ENCODE peak calls at places on chromosome 14, in four cellular contexts. K is neuronal stem cell; U is breast epithelium; M is stimulated activated CD8-positive, alpha-beta memory T cell treated with anti-CD3 and anti-CD28 coated beads, Interleukin-4, amount 100 ng/mL, for 4 hours. D is an unnamed sample.

GRCh38 chr14:81676395-81676794 is 142.7 kb upstream of the SEL1L start:
- DNase-seq in K (no peak), U (no peak), M (no peak), D (no peak)

GRCh38 chr14:50094056-50094455 is 22.3 kb downstream of the VCPKMT start:
- DNase-seq in K (no peak), U (no peak), M (no peak), D (no peak)

GRCh38 chr14:76856769-76857168 is 30.6 kb downstream of the LRRC74A start:
- DNase-seq in K (no peak), U (no peak), M (no peak), D (no peak)

GRCh38 chr14:95043314-95043713 is 114.0 kb downstream of the DICER1 start:
- DNase-seq in K (no peak), U (no peak), M (no peak), D (no peak)

GRCh38 chr14:57122129-57122528 is 146.6 kb downstream of the EXOC5 start:
- DNase-seq in K (no peak), U (no peak), M (no peak), D (no peak)

GRCh38 chr14:29865299-29865698 is 62.3 kb downstream of the PRKD1 start:
- DNase-seq in K (no peak), U (no peak), M (no peak), D (no peak)

GRCh38 chr14:99699861-99700260 is 15.8 kb downstream of the CYP46A1 start:
- DNase-seq in K (no peak), U (no peak), M (no peak), D (no peak)

GRCh38 chr14:52018252-52018651 is 28.9 kb downstream of the RTRAF start:
- DNase-seq in K (no peak), U (no peak), M (no peak), D (no peak)

GRCh38 chr14:105089746-105090492 is 24.7 kb upstream of the GPR132 start:
- DNase-seq in K (no peak), U (no peak), M (no peak), D (no peak)

GRCh38 chr14:54699087-54699530 is 132.2 kb downstream of the SAMD4A start:
- DNase-seq in K (no peak), U (peak), M (no peak), D (peak)

GRCh38 chr14:21057803-21058675 is at the start of gene RNASE8:
- DNase-seq in K (no peak), U (no peak), M (no peak), D (no peak)

GRCh38 chr14:91358654-91359210 is 58.9 kb downstream of the CCDC88C start:
- DNase-seq in K (no peak), U (no peak), M (no peak), D (no peak)

GRCh38 chr14:29741909-29742401 is 185.7 kb downstream of the PRKD1 start:
- DNase-seq in K (no peak), U (no peak), M (no peak), D (no peak)

GRCh38 chr14:81303258-81303935 is 82.6 kb upstream of the GTF2A1 start:
- DNase-seq in K (no peak), U (peak), M (no peak), D (peak)

GRCh38 chr14:41037388-41037787 is 569.3 kb upstream of the LRFN5 start:
- DNase-seq in K (no peak), U (no peak), M (no peak), D (no peak)

GRCh38 chr14:92607702-92608429 is 94.3 kb downstream of the RIN3 start:
- DNase-seq in K (no peak), U (no peak), M (no peak), D (no peak)

GRCh38 chr14:30340495-30340894 is 218.5 kb upstream of the G2E3 start:
- DNase-seq in K (no peak), U (no peak), M (no peak), D (no peak)

GRCh38 chr14:79543966-79544365 is 667.3 kb downstream of the DIO2 start:
- DNase-seq in K (no peak), U (no peak), M (no peak), D (peak)

GRCh38 chr14:105701456-105702274 is 175.3 kb downstream of the TMEM121 start:
- DNase-seq in K (no peak), U (no peak), M (no peak), D (no peak)

GRCh38 chr14:76109087-76109880 is 42.4 kb upstream of the GPATCH2L start:
- DNase-seq in K (no peak), U (no peak), M (no peak), D (peak)

GRCh38 chr14:70907172-70907995 is at the start of gene PCNX1:
- DNase-seq in K (peak), U (peak), M (peak), D (peak)

GRCh38 chr14:71089974-71090373 is 182.7 kb downstream of the PCNX1 start:
- DNase-seq in K (no peak), U (no peak), M (no peak), D (no peak)

GRCh38 chr14:100025111-100025510 is 40.1 kb upstream of the EVL start:
- DNase-seq in K (no peak), U (no peak), M (no peak), D (peak)

GRCh38 chr14:106436310-106436905 is 910.0 kb downstream of the TMEM121 start:
- DNase-seq in K (no peak), U (no peak), M (peak), D (peak)

GRCh38 chr14:100304825-100305445 is 1.3 kb downstream of the SLC25A29 start:
- DNase-seq in K (no peak), U (no peak), M (no peak), D (peak)